ENCODE peak calls at places on chromosomes 12 and 14, in nine cellular contexts. J is stimulated activated CD4-positive, alpha-beta T cell treated with anti-CD3 and anti-CD28 coated beads, Interleukin-4, amount 100 ng/mL, for 48 hours; N is central memory CD4-positive, alpha-beta T cell; A is cortex of kidney; Y is activated CD8-positive, alpha-beta T cell treated with anti-CD3 and anti-CD28 coated beads, Interleukin-2, amount 10 ng/mL, durations not matched to agents 7 days and 5 days; I is CD4-positive, alpha-beta T cell; M is NCI-H345; E is mesenteric fat pad; G is T-helper 22 cell. T is an unnamed sample.

GRCh38 chr12:34335819-34336262 is 313.5 kb downstream of the ALG10 start:
- DNase-seq in I (no peak), M (no peak), Y (no peak), G (no peak), E (no peak), N (no peak), A (no peak), J (no peak), T (no peak)

GRCh38 chr14:93937519-93937918 is 10.4 kb downstream of the FAM181A start:
- DNase-seq in A (no peak), E (no peak), J (no peak), G (no peak), Y (no peak), I (no peak), N (no peak), M (no peak), T (no peak)

GRCh38 chr14:36256131-36256801 is 64.2 kb downstream of the MBIP start:
- DNase-seq in G (no peak), Y (no peak), J (no peak), A (no peak), M (no peak), N (no peak), E (no peak), I (no peak), T (no peak)

GRCh38 chr14:73785336-73785833 is 66.2 kb upstream of the PTGR2 start:
- DNase-seq in I (no peak), A (no peak), Y (no peak), N (no peak), G (no peak), E (no peak), J (no peak), M (no peak), T (no peak)

GRCh38 chr14:40164083-40164482 is 731.9 kb upstream of the FBXO33 start:
- DNase-seq in Y (no peak), M (no peak), N (no peak), I (no peak), E (no peak), G (no peak), A (no peak), J (no peak), T (no peak)

GRCh38 chr14:73295198-73295796 is 58.0 kb downstream of the PAPLN start:
- DNase-seq in N (peak; percentile 12), A (no peak), E (no peak), J (no peak), Y (peak; percentile 37), G (no peak), M (peak; percentile 28), I (no peak), T (no peak)

GRCh38 chr14:55107766-55108554 is 21.1 kb upstream of the LGALS3 start:
- DNase-seq in G (peak; percentile 55), I (peak; percentile 16), M (no peak), A (no peak), Y (no peak), E (peak; percentile 92), J (no peak), N (peak; percentile 19), T (peak; percentile 13)

GRCh38 chr14:101025131-101025530 is 121.6 kb upstream of the RTL1 start:
- DNase-seq in G (no peak), M (no peak), J (no peak), E (peak; percentile 60), A (no peak), I (no peak), N (no peak), Y (no peak), T (no peak)

GRCh38 chr14:104342435-104343293 is 204.3 kb downstream of the KIF26A start:
- DNase-seq in N (no peak), A (no peak), I (no peak), G (no peak), E (peak; percentile 85), M (no peak), J (no peak), Y (no peak), T (no peak)

GRCh38 chr14:72291908-72292688 is 359.9 kb downstream of the RGS6 start:
- DNase-seq in M (peak; percentile 41), G (no peak), A (no peak), I (no peak), J (no peak), E (no peak), Y (peak; percentile 35), N (no peak), T (peak; percentile 37)